ENCODE peak calls at places on chromosomes 5 and 9, in four cellular contexts. B, U, D and S are unnamed samples.

GRCh38 chr5:179405426-179406030 is 60.3 kb upstream of the ADAMTS2 start:
- DNase-seq in B (no peak), U (no peak), D (no peak), S (no peak)

GRCh38 chr9:72509053-72509452 is 12.4 kb upstream of the TMC1 start:
- DNase-seq in B (no peak), U (no peak), D (peak; percentile 48), S (no peak)

GRCh38 chr5:39151731-39152130 is 67.6 kb downstream of the FYB1 start:
- DNase-seq in B (no peak), U (no peak), D (no peak), S (no peak)

GRCh38 chr5:34957299-34957698 is 27.9 kb downstream of the DNAJC21 start:
- DNase-seq in B (no peak), U (no peak), D (no peak), S (no peak)

GRCh38 chr9:123481209-123481865 is 125.3 kb downstream of the CRB2 start:
- DNase-seq in B (no peak), U (no peak), D (no peak), S (no peak)

GRCh38 chr9:6805532-6805931 is 47.8 kb downstream of the KDM4C start:
- DNase-seq in B (no peak), U (no peak), D (no peak), S (no peak)

GRCh38 chr5:1009359-1010180 is 968 bp downstream of the NKD2 start:
- DNase-seq in B (peak; percentile 15), U (no peak), D (no peak), S (no peak)

GRCh38 chr5:68313336-68313735 is 97.8 kb downstream of the PIK3R1 start:
- DNase-seq in B (no peak), U (no peak), D (no peak), S (no peak)

GRCh38 chr5:106171132-106171531 is 1499.6 kb downstream of the EFNA5 start:
- DNase-seq in B (no peak), U (no peak), D (peak; percentile 55), S (no peak)

DNA sequence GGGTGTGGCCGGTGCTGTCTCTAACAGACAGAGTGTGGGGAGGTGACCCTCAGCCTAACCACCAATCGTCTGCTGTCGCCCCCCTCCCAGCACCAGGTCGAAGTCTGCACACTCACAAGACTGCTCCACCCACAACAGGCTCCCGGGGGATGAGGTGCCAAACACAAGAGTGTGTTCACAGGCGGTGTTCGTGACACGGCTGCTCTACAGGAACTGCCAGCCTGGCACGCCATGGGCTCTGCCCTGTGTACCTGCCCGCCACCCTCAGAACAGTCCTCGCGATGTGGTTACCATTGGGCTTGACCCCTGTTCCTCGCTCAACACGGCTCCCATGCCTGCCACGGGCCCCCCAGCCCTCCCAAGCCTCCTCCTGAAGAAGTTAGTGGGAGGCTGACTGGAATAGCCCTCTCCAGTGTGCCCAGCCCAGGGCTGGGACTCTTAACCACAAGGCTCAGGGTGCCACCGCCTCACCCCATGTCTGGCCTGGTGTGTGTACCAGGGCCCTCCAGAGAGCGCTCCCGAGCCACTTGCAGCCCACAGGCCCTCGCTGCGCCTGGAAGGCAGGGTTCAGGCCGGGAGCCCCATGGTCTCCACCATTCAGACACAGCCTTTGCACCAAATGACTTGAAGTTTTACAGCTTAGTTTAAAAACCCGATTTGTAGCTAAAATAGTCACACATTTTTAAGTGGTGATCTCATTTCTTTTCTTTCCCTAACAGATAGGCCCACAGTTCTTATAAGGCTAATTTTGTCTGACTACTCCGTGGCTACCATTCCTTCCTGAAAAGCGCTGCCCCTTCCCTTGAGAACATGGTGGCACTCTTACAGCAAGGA is 102.5 kb downstream of the CAMSAP1 start:
- DNase-seq in B (peak; percentile 5), U (no peak), D (no peak), S (no peak)
- TF ChIP-seq CTCF in B (no peak), U (no peak), D (no peak), S (no peak)

GRCh38 chr5:150082889-150083288 is 3.5 kb downstream of the CSF1R start:
- DNase-seq in B (no peak), U (no peak), D (no peak), S (no peak)

GRCh38 chr5:150081541-150082283 is 4.6 kb downstream of the CSF1R start:
- DNase-seq in B (peak; percentile 57), U (no peak), D (no peak), S (peak; percentile 54)

GRCh38 chr5:150085191-150085912 is 1.0 kb downstream of the CSF1R start:
- DNase-seq in B (no peak), U (no peak), D (no peak), S (no peak)

GRCh38 chr5:150082364-150082763 is 4.0 kb downstream of the CSF1R start:
- DNase-seq in B (no peak), U (no peak), D (no peak), S (no peak)

DNA sequence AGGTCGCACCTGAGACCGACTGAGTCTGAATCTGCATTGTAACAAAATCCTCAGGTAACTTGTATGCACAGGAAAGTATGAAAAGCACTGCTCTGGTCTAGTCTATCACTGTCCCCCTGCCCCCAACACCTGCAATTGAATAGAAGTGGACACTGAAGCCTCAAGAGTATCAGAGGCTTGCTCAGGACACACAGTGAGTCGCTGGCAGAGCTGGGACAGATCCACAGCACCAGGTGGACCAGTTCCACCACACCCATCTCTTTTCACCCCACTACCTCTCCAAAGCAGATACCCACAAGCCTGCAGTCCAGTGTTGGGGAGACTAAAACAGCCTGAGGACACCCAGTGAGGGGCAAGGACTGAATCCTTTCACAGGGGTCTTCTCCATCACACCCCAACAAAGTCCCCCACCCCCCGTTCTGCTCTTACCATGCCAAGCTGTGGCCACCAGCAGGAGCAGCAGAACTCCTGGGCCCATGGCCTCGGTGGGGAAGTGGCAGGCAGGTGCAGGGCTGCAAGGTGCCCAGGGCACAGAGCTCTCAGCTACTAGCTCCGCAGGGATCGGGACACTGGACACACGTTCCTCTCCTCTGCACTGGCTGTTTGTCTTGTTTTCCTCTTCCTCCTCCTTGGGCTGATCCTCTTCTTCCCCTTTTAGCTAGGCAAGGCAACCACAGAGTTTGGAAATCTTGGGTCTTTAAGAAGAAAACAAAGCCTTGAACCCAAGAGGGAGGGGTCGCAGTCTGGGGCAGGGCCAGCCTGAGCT is at the start of gene CSF1R:
- DNase-seq in B (no peak), U (no peak), D (no peak), S (no peak)
- H3K4me3 ChIP-seq in B (no peak within 1 kb of the TSS), U (no peak within 1 kb of the TSS), D (no peak within 1 kb of the TSS), S (no peak within 1 kb of the TSS)

DNA sequence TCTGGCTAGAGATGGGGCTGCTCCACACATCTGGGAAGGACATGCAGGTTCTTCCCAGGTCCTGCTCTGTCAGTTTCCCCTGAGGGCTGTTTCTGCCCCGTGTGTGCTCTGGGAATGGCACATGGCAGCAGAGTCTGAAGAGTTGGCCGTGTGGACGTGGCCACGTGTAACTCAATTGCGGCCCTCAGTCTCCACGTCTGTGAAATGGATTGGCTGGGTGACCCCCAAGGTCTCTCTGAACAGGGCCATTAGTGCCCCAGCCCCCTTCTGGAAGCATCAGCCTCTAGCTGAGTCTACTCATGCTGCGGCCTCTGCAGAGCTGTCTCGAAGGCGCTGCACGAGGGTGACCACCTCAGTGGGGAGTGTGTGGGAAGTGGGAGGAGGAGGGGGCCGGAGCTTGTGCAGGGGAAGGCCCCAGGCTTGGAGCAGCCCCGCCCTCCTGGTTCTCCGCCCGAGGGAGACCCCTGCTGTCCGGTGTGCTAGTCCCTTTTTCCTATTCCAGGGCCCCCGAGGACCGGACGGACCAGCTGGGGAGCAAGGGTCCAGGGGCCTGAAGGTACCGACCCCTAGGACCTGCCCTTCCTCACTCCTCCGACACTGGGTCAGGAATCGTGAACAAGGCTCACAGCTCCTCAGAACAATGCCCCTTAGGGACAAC is 58.9 kb upstream of the ORM1 start:
- DNase-seq in B (peak; percentile 49), U (no peak), D (no peak), S (no peak)
- TF ChIP-seq CTCF in B (peak; percentile 50), U (no peak), D (no peak), S (no peak)

DNA sequence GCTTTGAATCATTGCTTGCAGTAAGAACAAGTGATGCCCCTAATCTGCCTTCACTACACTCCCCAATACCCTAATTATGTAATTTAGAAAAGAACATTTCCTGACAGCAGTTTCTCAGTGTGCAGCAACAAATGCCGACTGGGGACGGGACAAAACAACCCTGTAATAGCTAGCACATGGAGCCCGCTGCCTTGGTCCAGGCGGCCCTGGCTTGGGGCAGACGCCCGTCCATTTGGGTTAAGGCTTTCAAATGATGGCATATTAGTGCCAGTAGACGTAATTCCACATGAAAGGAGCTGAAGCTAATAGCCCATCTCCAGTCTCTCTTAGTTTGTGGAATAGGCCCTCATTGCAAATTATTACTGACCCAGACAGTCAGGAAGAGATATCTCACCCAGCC is 150.6 kb upstream of the PITX1 start:
- DNase-seq in B (no peak), U (no peak), D (no peak), S (no peak)
- H3K4me3 ChIP-seq in B (no peak overlapping the region), U (no peak overlapping the region), D (no peak overlapping the region), S (no peak overlapping the region)